ENCODE peak calls at places on chromosomes 4 and X, in seven cellular contexts. S, W, R, D, V, L and E are unnamed samples.

GRCh38 chr4:176981551-176981950 is 188.8 kb upstream of the VEGFC start:
- DNase-seq in V (peak; percentile 74), D (no peak), L (no peak), W (no peak), S (no peak), R (no peak), E (no peak)

GRCh38 chrX:14125451-14125850 is 95.8 kb upstream of the GEMIN8 start:
- DNase-seq in S (no peak), D (no peak), V (no peak), R (no peak), W (no peak), L (no peak), E (no peak)

GRCh38 chr4:90419124-90419711 is 292.0 kb downstream of the CCSER1 start:
- DNase-seq in V (peak; percentile 37), R (no peak), D (no peak), W (no peak), L (no peak), S (no peak), E (no peak)

GRCh38 chr4:7757501-7758443 is 181.9 kb downstream of the AFAP1 start:
- DNase-seq in D (no peak), V (no peak), S (no peak), R (no peak), W (no peak), L (peak; percentile 18), E (no peak)

GRCh38 chrX:44036336-44036735 is 63.1 kb upstream of the NDP start:
- DNase-seq in R (no peak), S (no peak), W (no peak), L (no peak), V (peak; percentile 69), D (no peak), E (no peak)

GRCh38 chr4:73603854-73604584 is 16.2 kb downstream of the RASSF6 start:
- DNase-seq in V (no peak), W (no peak), D (no peak), L (no peak), R (no peak), S (no peak), E (no peak)

GRCh38 chr4:108556166-108556565 is 64.2 kb upstream of the RPL34 start:
- DNase-seq in R (no peak), S (no peak), L (no peak), V (no peak), W (no peak), D (no peak), E (no peak)

GRCh38 chrX:63919081-63919480 is 134.1 kb upstream of the ARHGEF9 start:
- DNase-seq in R (no peak), D (no peak), V (no peak), L (no peak), W (no peak), S (no peak), E (no peak)

GRCh38 chr4:7226993-7227392 is 34.7 kb downstream of the SORCS2 start:
- DNase-seq in L (peak; percentile 80), R (no peak), W (no peak), S (no peak), D (no peak), V (no peak), E (no peak)

GRCh38 chrX:103913356-103914020 is 48.9 kb upstream of the TMSB15B start:
- DNase-seq in W (no peak), S (no peak), D (no peak), V (peak; percentile 11), L (no peak), R (no peak), E (no peak)

GRCh38 chr4:138978028-138978585 is 37.5 kb upstream of the NOCT start:
- DNase-seq in L (no peak), R (no peak), V (no peak), D (no peak), W (peak; percentile 16), S (no peak), E (no peak)

GRCh38 chrX:80216086-80216485 is 201.5 kb downstream of the TBX22 start:
- DNase-seq in S (no peak), L (no peak), R (no peak), V (peak; percentile 0), W (no peak), D (no peak), E (no peak)

GRCh38 chr4:175339100-175339707 is 421.0 kb downstream of the ADAM29 start:
- DNase-seq in L (no peak), R (no peak), D (no peak), S (no peak), V (peak; percentile 73), W (no peak), E (no peak)

GRCh38 chr4:113446019-113446418 is 315.5 kb downstream of the CAMK2D start:
- DNase-seq in R (no peak), L (no peak), D (no peak), S (no peak), V (peak; percentile 95), W (no peak), E (no peak)

GRCh38 chrX:48896611-48897011 is 957 bp downstream of the TIMM17B start:
- DNase-seq in L (no peak), D (no peak), S (no peak), W (no peak), R (no peak), V (peak; percentile 20), E (no peak)

GRCh38 chrX:36431819-36432218 is 512.3 kb downstream of the CFAP47 start:
- DNase-seq in S (no peak), V (peak; percentile 0), L (no peak), R (no peak), W (no peak), D (no peak), E (no peak)

GRCh38 chr4:1407657-1408333 is 1.6 kb upstream of the NKX1-1 start:
- DNase-seq in R (no peak), D (no peak), V (no peak), W (no peak), S (no peak), L (peak; percentile 25), E (no peak)

GRCh38 chrX:8773117-8773516 is 28.1 kb downstream of the FAM9A start:
- DNase-seq in W (no peak), V (no peak), R (no peak), S (no peak), L (no peak), D (no peak), E (no peak)

GRCh38 chrX:13750204-13750603 is 15.7 kb downstream of the OFD1 start:
- DNase-seq in D (no peak), W (no peak), S (no peak), R (no peak), L (no peak), V (peak; percentile 28), E (no peak)

GRCh38 chr4:16382571-16382970 is 156.3 kb upstream of the TAPT1 start:
- DNase-seq in S (no peak), W (no peak), D (no peak), L (no peak), R (no peak), V (no peak), E (no peak)

GRCh38 chrX:121389976-121390709 is 342.7 kb downstream of the GLUD2 start:
- DNase-seq in V (peak; percentile 13), D (no peak), S (no peak), R (no peak), W (no peak), L (no peak), E (no peak)

GRCh38 chr4:158729716-158730559 is 6.7 kb upstream of the PPID start:
- DNase-seq in S (no peak), R (peak; percentile 22), W (peak; percentile 82), D (no peak), L (no peak), V (peak; percentile 82), E (peak; percentile 53)

GRCh38 chrX:41616935-41617334 is 71.8 kb upstream of the GPR34 start:
- DNase-seq in L (no peak), W (no peak), R (no peak), S (no peak), D (no peak), V (no peak), E (no peak)

GRCh38 chrX:70481424-70481823 is 36.8 kb downstream of the DLG3 start:
- DNase-seq in L (no peak), S (no peak), V (no peak), W (no peak), D (no peak), R (no peak), E (no peak)

GRCh38 chr4:127632420-127633403 is at the start of gene INTU:
- DNase-seq in D (peak; percentile 87), W (peak; percentile 97), S (no peak), L (peak; percentile 94), V (peak; percentile 99), R (no peak), E (peak; percentile 9)

GRCh38 chr4:140719022-140719421 is 37.2 kb downstream of the TBC1D9 start:
- DNase-seq in L (no peak), D (no peak), V (peak; percentile 82), R (no peak), S (no peak), W (no peak), E (no peak)

GRCh38 chr4:121693450-121693849 is 3.3 kb downstream of the ANXA5 start:
- DNase-seq in R (no peak), W (no peak), D (no peak), L (no peak), S (no peak), V (no peak), E (no peak)
- H3K4me1 ChIP-seq in R (peaks cover 8% of the 10 kb centered on the region), W (no peaks in the 10 kb centered on the region), D (peaks cover 45% of the 10 kb centered on the region), L (peaks cover 79% of the 10 kb centered on the region), S (no peaks in the 10 kb centered on the region), V (peaks cover 57% of the 10 kb centered on the region), E (peaks cover 14% of the 10 kb centered on the region)

GRCh38 chr4:217891-218290 is 87.4 kb downstream of the ZNF732 start:
- DNase-seq in W (no peak), D (no peak), V (no peak), S (no peak), L (no peak), R (no peak), E (no peak)
- H3K9me3 ChIP-seq in W (peaks cover 5% of the 10 kb centered on the region), D (peaks cover 11% of the 10 kb centered on the region), V (no peaks in the 10 kb centered on the region), S (peaks cover 3% of the 10 kb centered on the region), L (no peaks in the 10 kb centered on the region), R (no peaks in the 10 kb centered on the region), E (no peaks in the 10 kb centered on the region)

GRCh38 chr4:145719752-145720624 is 40.0 kb downstream of the C4orf51 start:
- DNase-seq in D (no peak), R (no peak), S (no peak), V (no peak), W (no peak), L (no peak), E (no peak)
- H3K27ac ChIP-seq in D (no peak overlapping the region), R (no peak overlapping the region), S (no peak overlapping the region), V (no peak overlapping the region), W (no peak overlapping the region), L (no peak overlapping the region), E (no peak overlapping the region)

DNA sequence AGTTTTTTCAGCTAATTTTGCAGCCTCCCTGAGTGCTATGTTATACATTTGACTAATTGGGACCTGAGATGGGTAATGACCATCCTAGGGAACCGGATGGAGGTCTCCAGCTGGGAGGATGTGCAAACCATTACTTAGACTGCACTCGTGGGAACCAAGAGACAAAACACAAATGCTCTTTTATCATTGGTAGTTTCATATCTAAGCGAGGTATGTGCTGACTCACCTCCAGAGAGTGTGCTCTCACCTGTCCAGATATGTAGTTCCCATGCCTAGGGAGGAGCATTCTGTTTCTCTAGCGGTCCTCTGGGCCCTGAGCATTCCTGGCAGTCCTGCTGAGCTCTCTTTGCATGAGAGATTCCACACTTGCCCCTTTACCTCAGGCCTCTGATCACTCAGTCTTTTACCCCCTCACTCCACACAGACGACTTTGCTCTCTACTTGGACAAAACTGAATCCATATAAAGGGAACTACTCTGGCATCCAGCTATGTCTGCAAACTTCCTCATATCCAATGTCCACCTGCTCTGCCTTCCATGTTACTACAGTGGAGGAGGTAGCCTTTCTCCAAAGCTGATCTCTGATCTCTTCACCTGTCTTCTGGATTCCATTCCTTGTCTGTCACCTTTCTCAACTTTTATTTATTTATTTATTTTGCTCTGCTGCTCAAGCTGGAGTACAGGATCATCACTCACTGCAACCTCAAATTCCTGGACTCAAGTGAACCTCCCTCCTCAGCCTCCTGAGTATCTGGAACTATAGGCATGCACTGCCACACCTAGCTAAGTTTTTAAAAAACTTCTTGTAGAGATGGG is 88.4 kb downstream of the LRP2BP start:
- DNase-seq in S (no peak), W (no peak), R (no peak), D (no peak), V (no peak), L (no peak), E (no peak)
- H3K4me1 ChIP-seq in S (no peaks in the 10 kb centered on the region), W (no peaks in the 10 kb centered on the region), R (no peaks in the 10 kb centered on the region), D (no peaks in the 10 kb centered on the region), V (peaks cover 31% of the 10 kb centered on the region), L (no peaks in the 10 kb centered on the region), E (no peaks in the 10 kb centered on the region)